ENCODE peak calls at places on chromosomes 7 and 10, in nine cellular contexts. One of them, this sample, is unnamed.

GRCh38 chr7:70595741-70596574 is 536.0 kb upstream of the GALNT17 start:
- DNase-seq in EL: no peak
- DNase-seq in NCI-H2171 treated with DMSO at 0.1 percent for 48 hours: peak; percentile 59
- DNase-seq in AG10803: no peak
- DNase-seq in NCI-H446: peak; percentile 52
- DNase-seq in iPS DF 6.9: no peak
- DNase-seq in fibroblast of the conjunctiva: no peak
- DNase-seq in naive B cell: no peak
- DNase-seq in left lung: no peak
- DNase-seq in this sample: no peak

GRCh38 chr10:124414077-124414476 is 4.6 kb downstream of the OAT start:
- DNase-seq in EL: no peak
- DNase-seq in NCI-H2171 treated with DMSO at 0.1 percent for 48 hours: no peak
- DNase-seq in AG10803: peak; percentile 85
- DNase-seq in NCI-H446: no peak
- DNase-seq in iPS DF 6.9: no peak
- DNase-seq in fibroblast of the conjunctiva: no peak
- DNase-seq in naive B cell: no peak
- DNase-seq in left lung: no peak
- DNase-seq in this sample: no peak

GRCh38 chr7:141974831-141975230 is 1.3 kb upstream of the TAS2R38 start:
- DNase-seq in EL: no peak
- DNase-seq in NCI-H2171 treated with DMSO at 0.1 percent for 48 hours: peak; percentile 1
- DNase-seq in AG10803: no peak
- DNase-seq in NCI-H446: peak; percentile 7
- DNase-seq in iPS DF 6.9: no peak
- DNase-seq in fibroblast of the conjunctiva: no peak
- DNase-seq in naive B cell: peak; percentile 9
- DNase-seq in left lung: no peak
- DNase-seq in this sample: no peak

GRCh38 chr7:130008941-130009847 is 42.0 kb downstream of the ZC3HC1 start:
- DNase-seq in EL: peak; percentile 67
- DNase-seq in NCI-H2171 treated with DMSO at 0.1 percent for 48 hours: no peak
- DNase-seq in AG10803: peak; percentile 65
- DNase-seq in NCI-H446: no peak
- DNase-seq in iPS DF 6.9: no peak
- DNase-seq in fibroblast of the conjunctiva: no peak
- DNase-seq in naive B cell: no peak
- DNase-seq in left lung: peak; percentile 77
- DNase-seq in this sample: no peak

GRCh38 chr7:50331564-50332208 is 27.2 kb downstream of the IKZF1 start:
- DNase-seq in EL: no peak
- DNase-seq in NCI-H2171 treated with DMSO at 0.1 percent for 48 hours: no peak
- DNase-seq in AG10803: no peak
- DNase-seq in NCI-H446: no peak
- DNase-seq in iPS DF 6.9: no peak
- DNase-seq in fibroblast of the conjunctiva: no peak
- DNase-seq in naive B cell: no peak
- DNase-seq in left lung: no peak
- DNase-seq in this sample: no peak

GRCh38 chr7:30276203-30276900 is 8.0 kb upstream of the ZNRF2 start:
- DNase-seq in EL: peak; percentile 52
- DNase-seq in NCI-H2171 treated with DMSO at 0.1 percent for 48 hours: peak; percentile 41
- DNase-seq in AG10803: peak; percentile 54
- DNase-seq in NCI-H446: peak; percentile 70
- DNase-seq in iPS DF 6.9: no peak
- DNase-seq in fibroblast of the conjunctiva: peak; percentile 49
- DNase-seq in naive B cell: peak; percentile 40
- DNase-seq in left lung: no peak
- DNase-seq in this sample: no peak

GRCh38 chr10:89279449-89279869 is 22.4 kb upstream of the IFIT2 start:
- DNase-seq in EL: peak; percentile 58
- DNase-seq in NCI-H2171 treated with DMSO at 0.1 percent for 48 hours: no peak
- DNase-seq in AG10803: peak; percentile 33
- DNase-seq in NCI-H446: peak; percentile 49
- DNase-seq in iPS DF 6.9: no peak
- DNase-seq in fibroblast of the conjunctiva: no peak
- DNase-seq in naive B cell: no peak
- DNase-seq in left lung: no peak
- DNase-seq in this sample: no peak

GRCh38 chr7:2037805-2038635 is 194.7 kb downstream of the MAD1L1 start:
- DNase-seq in EL: peak; percentile 37
- DNase-seq in NCI-H2171 treated with DMSO at 0.1 percent for 48 hours: no peak
- DNase-seq in AG10803: peak; percentile 29
- DNase-seq in NCI-H446: no peak
- DNase-seq in iPS DF 6.9: no peak
- DNase-seq in fibroblast of the conjunctiva: peak; percentile 36
- DNase-seq in naive B cell: peak; percentile 71
- DNase-seq in left lung: peak; percentile 31
- DNase-seq in this sample: peak; percentile 27

GRCh38 chr10:14880201-14880600 is 1.5 kb downstream of the SUV39H2 start:
- DNase-seq in EL: peak; percentile 6
- DNase-seq in NCI-H2171 treated with DMSO at 0.1 percent for 48 hours: no peak
- DNase-seq in AG10803: no peak
- DNase-seq in NCI-H446: no peak
- DNase-seq in iPS DF 6.9: no peak
- DNase-seq in fibroblast of the conjunctiva: no peak
- DNase-seq in naive B cell: no peak
- DNase-seq in left lung: no peak
- DNase-seq in this sample: no peak

GRCh38 chr10:122387572-122387971 is 13.1 kb downstream of the PLEKHA1 start:
- DNase-seq in EL: no peak
- DNase-seq in NCI-H2171 treated with DMSO at 0.1 percent for 48 hours: no peak
- DNase-seq in AG10803: no peak
- DNase-seq in NCI-H446: no peak
- DNase-seq in iPS DF 6.9: no peak
- DNase-seq in fibroblast of the conjunctiva: no peak
- DNase-seq in naive B cell: no peak
- DNase-seq in left lung: no peak
- DNase-seq in this sample: no peak

GRCh38 chr7:87414400-87415188 is 60.9 kb downstream of the ABCB4 start:
- DNase-seq in EL: no peak
- DNase-seq in NCI-H2171 treated with DMSO at 0.1 percent for 48 hours: no peak
- DNase-seq in AG10803: peak; percentile 73
- DNase-seq in NCI-H446: no peak
- DNase-seq in iPS DF 6.9: no peak
- DNase-seq in fibroblast of the conjunctiva: peak; percentile 16
- DNase-seq in naive B cell: no peak
- DNase-seq in left lung: no peak
- DNase-seq in this sample: no peak

GRCh38 chr7:73669858-73670385 is 2.3 kb downstream of the VPS37D start:
- DNase-seq in EL: no peak
- DNase-seq in NCI-H2171 treated with DMSO at 0.1 percent for 48 hours: no peak
- DNase-seq in AG10803: no peak
- DNase-seq in NCI-H446: no peak
- DNase-seq in iPS DF 6.9: no peak
- DNase-seq in fibroblast of the conjunctiva: no peak
- DNase-seq in naive B cell: no peak
- DNase-seq in left lung: no peak
- DNase-seq in this sample: no peak

GRCh38 chr7:77393261-77393660 is 22.9 kb downstream of the GSAP start:
- DNase-seq in EL: peak; percentile 33
- DNase-seq in NCI-H2171 treated with DMSO at 0.1 percent for 48 hours: no peak
- DNase-seq in AG10803: no peak
- DNase-seq in NCI-H446: no peak
- DNase-seq in iPS DF 6.9: no peak
- DNase-seq in fibroblast of the conjunctiva: no peak
- DNase-seq in naive B cell: no peak
- DNase-seq in left lung: no peak
- DNase-seq in this sample: no peak

GRCh38 chr10:7649673-7650330 is 17.0 kb downstream of the ITIH5 start:
- DNase-seq in EL: no peak
- DNase-seq in NCI-H2171 treated with DMSO at 0.1 percent for 48 hours: no peak
- DNase-seq in AG10803: peak; percentile 63
- DNase-seq in NCI-H446: no peak
- DNase-seq in iPS DF 6.9: no peak
- DNase-seq in fibroblast of the conjunctiva: no peak
- DNase-seq in naive B cell: no peak
- DNase-seq in left lung: no peak
- DNase-seq in this sample: no peak

GRCh38 chr10:72260588-72261322 is 13.0 kb upstream of the DDIT4 start:
- DNase-seq in EL: peak; percentile 97
- DNase-seq in NCI-H2171 treated with DMSO at 0.1 percent for 48 hours: peak; percentile 74
- DNase-seq in AG10803: peak; percentile 72
- DNase-seq in NCI-H446: no peak
- DNase-seq in iPS DF 6.9: peak; percentile 92
- DNase-seq in fibroblast of the conjunctiva: peak; percentile 95
- DNase-seq in naive B cell: peak; percentile 52
- DNase-seq in left lung: peak; percentile 90
- DNase-seq in this sample: peak; percentile 88

GRCh38 chr10:89745903-89746302 is 44.5 kb downstream of the KIF20B start:
- DNase-seq in EL: no peak
- DNase-seq in NCI-H2171 treated with DMSO at 0.1 percent for 48 hours: no peak
- DNase-seq in AG10803: no peak
- DNase-seq in NCI-H446: no peak
- DNase-seq in iPS DF 6.9: no peak
- DNase-seq in fibroblast of the conjunctiva: no peak
- DNase-seq in naive B cell: no peak
- DNase-seq in left lung: no peak
- DNase-seq in this sample: no peak

GRCh38 chr7:3866279-3866678 is 565.2 kb downstream of the SDK1 start:
- DNase-seq in EL: no peak
- DNase-seq in NCI-H2171 treated with DMSO at 0.1 percent for 48 hours: no peak
- DNase-seq in AG10803: no peak
- DNase-seq in NCI-H446: no peak
- DNase-seq in iPS DF 6.9: no peak
- DNase-seq in fibroblast of the conjunctiva: no peak
- DNase-seq in naive B cell: no peak
- DNase-seq in left lung: no peak
- DNase-seq in this sample: no peak

GRCh38 chr7:610141-610530 is 90.5 kb upstream of the PDGFA start:
- DNase-seq in EL: no peak
- DNase-seq in NCI-H2171 treated with DMSO at 0.1 percent for 48 hours: no peak
- DNase-seq in AG10803: no peak
- DNase-seq in NCI-H446: no peak
- DNase-seq in iPS DF 6.9: no peak
- DNase-seq in fibroblast of the conjunctiva: no peak
- DNase-seq in naive B cell: no peak
- DNase-seq in left lung: no peak
- DNase-seq in this sample: no peak

GRCh38 chr10:43943825-43944360 is 295.2 kb upstream of the ZNF32 start:
- DNase-seq in EL: no peak
- DNase-seq in NCI-H2171 treated with DMSO at 0.1 percent for 48 hours: no peak
- DNase-seq in AG10803: no peak
- DNase-seq in NCI-H446: no peak
- DNase-seq in iPS DF 6.9: no peak
- DNase-seq in fibroblast of the conjunctiva: no peak
- DNase-seq in naive B cell: no peak
- DNase-seq in left lung: no peak
- DNase-seq in this sample: no peak

GRCh38 chr7:44306608-44307007 is 18.8 kb downstream of the CAMK2B start:
- DNase-seq in EL: no peak
- DNase-seq in NCI-H2171 treated with DMSO at 0.1 percent for 48 hours: no peak
- DNase-seq in AG10803: no peak
- DNase-seq in NCI-H446: no peak
- DNase-seq in iPS DF 6.9: no peak
- DNase-seq in fibroblast of the conjunctiva: no peak
- DNase-seq in naive B cell: no peak
- DNase-seq in left lung: peak; percentile 8
- DNase-seq in this sample: no peak

GRCh38 chr7:138797715-138798320 is at the start of the genes ATP6V0A4 and TMEM213:
- DNase-seq in EL: no peak
- DNase-seq in NCI-H2171 treated with DMSO at 0.1 percent for 48 hours: no peak
- DNase-seq in AG10803: no peak
- DNase-seq in NCI-H446: no peak
- DNase-seq in iPS DF 6.9: peak; percentile 47
- DNase-seq in fibroblast of the conjunctiva: no peak
- DNase-seq in naive B cell: no peak
- DNase-seq in left lung: peak; percentile 59
- DNase-seq in this sample: no peak

GRCh38 chr10:1577371-1577770 is 160.0 kb downstream of the ADARB2 start:
- DNase-seq in EL: no peak
- DNase-seq in NCI-H2171 treated with DMSO at 0.1 percent for 48 hours: no peak
- DNase-seq in AG10803: no peak
- DNase-seq in NCI-H446: no peak
- DNase-seq in iPS DF 6.9: no peak
- DNase-seq in fibroblast of the conjunctiva: no peak
- DNase-seq in naive B cell: peak; percentile 64
- DNase-seq in left lung: no peak
- DNase-seq in this sample: peak; percentile 35

GRCh38 chr7:143258830-143259229 is 4.4 kb upstream of the GSTK1 start:
- DNase-seq in EL: no peak
- DNase-seq in NCI-H2171 treated with DMSO at 0.1 percent for 48 hours: no peak
- DNase-seq in AG10803: no peak
- DNase-seq in NCI-H446: no peak
- DNase-seq in iPS DF 6.9: no peak
- DNase-seq in fibroblast of the conjunctiva: no peak
- DNase-seq in naive B cell: no peak
- DNase-seq in left lung: no peak
- DNase-seq in this sample: no peak

GRCh38 chr7:20442951-20443350 is 112.3 kb downstream of the ITGB8 start:
- DNase-seq in EL: no peak
- DNase-seq in NCI-H2171 treated with DMSO at 0.1 percent for 48 hours: no peak
- DNase-seq in AG10803: no peak
- DNase-seq in NCI-H446: no peak
- DNase-seq in iPS DF 6.9: no peak
- DNase-seq in fibroblast of the conjunctiva: no peak
- DNase-seq in naive B cell: no peak
- DNase-seq in left lung: no peak
- DNase-seq in this sample: no peak

GRCh38 chr10:97412891-97413304 is 11.8 kb upstream of the RRP12 start:
- DNase-seq in EL: no peak
- DNase-seq in NCI-H2171 treated with DMSO at 0.1 percent for 48 hours: no peak
- DNase-seq in AG10803: no peak
- DNase-seq in NCI-H446: no peak
- DNase-seq in iPS DF 6.9: no peak
- DNase-seq in fibroblast of the conjunctiva: no peak
- DNase-seq in naive B cell: no peak
- DNase-seq in left lung: no peak
- DNase-seq in this sample: no peak

GRCh38 chr10:124296121-124296812 is 122.5 kb downstream of the OAT start:
- DNase-seq in EL: no peak
- DNase-seq in NCI-H2171 treated with DMSO at 0.1 percent for 48 hours: peak; percentile 30
- DNase-seq in AG10803: peak; percentile 69
- DNase-seq in NCI-H446: no peak
- DNase-seq in iPS DF 6.9: no peak
- DNase-seq in fibroblast of the conjunctiva: peak; percentile 69
- DNase-seq in naive B cell: no peak
- DNase-seq in left lung: no peak
- DNase-seq in this sample: peak; percentile 35

GRCh38 chr10:119377905-119378736 is 164.4 kb downstream of the RGS10 start:
- DNase-seq in EL: no peak
- DNase-seq in NCI-H2171 treated with DMSO at 0.1 percent for 48 hours: no peak
- DNase-seq in AG10803: peak; percentile 47
- DNase-seq in NCI-H446: peak; percentile 85
- DNase-seq in iPS DF 6.9: no peak
- DNase-seq in fibroblast of the conjunctiva: no peak
- DNase-seq in naive B cell: no peak
- DNase-seq in left lung: no peak
- DNase-seq in this sample: no peak

GRCh38 chr10:30184397-30185033 is 125.1 kb upstream of the JCAD start:
- DNase-seq in EL: no peak
- DNase-seq in NCI-H2171 treated with DMSO at 0.1 percent for 48 hours: no peak
- DNase-seq in AG10803: peak; percentile 20
- DNase-seq in NCI-H446: no peak
- DNase-seq in iPS DF 6.9: no peak
- DNase-seq in fibroblast of the conjunctiva: no peak
- DNase-seq in naive B cell: no peak
- DNase-seq in left lung: no peak
- DNase-seq in this sample: no peak

GRCh38 chr10:124318076-124318475 is 100.6 kb downstream of the OAT start:
- DNase-seq in EL: no peak
- DNase-seq in NCI-H2171 treated with DMSO at 0.1 percent for 48 hours: no peak
- DNase-seq in AG10803: no peak
- DNase-seq in NCI-H446: no peak
- DNase-seq in iPS DF 6.9: no peak
- DNase-seq in fibroblast of the conjunctiva: no peak
- DNase-seq in naive B cell: no peak
- DNase-seq in left lung: no peak
- DNase-seq in this sample: no peak

GRCh38 chr10:33734393-33735110 is 400.1 kb upstream of the NRP1 start:
- DNase-seq in EL: peak; percentile 11
- DNase-seq in NCI-H2171 treated with DMSO at 0.1 percent for 48 hours: peak; percentile 5
- DNase-seq in AG10803: no peak
- DNase-seq in NCI-H446: no peak
- DNase-seq in iPS DF 6.9: no peak
- DNase-seq in fibroblast of the conjunctiva: no peak
- DNase-seq in naive B cell: no peak
- DNase-seq in left lung: no peak
- DNase-seq in this sample: no peak

This sample was measured in CD14-positive monocyte.